ENCODE peak calls at places on chromosomes 4 and X, in nine cellular contexts. R is astrocyte; E is cardiac fibroblast; T is left cardiac atrium; W is activated CD4-positive, alpha-beta memory T cell treated with anti-CD3 and anti-CD28 coated beads for 36 hours; J is T-helper 9 cell; L is stimulated activated CD8-positive, alpha-beta memory T cell treated with anti-CD3 and anti-CD28 coated beads, Interleukin-4, amount 100 ng/mL, for 1 hour; S is amniotic stem cell; M is C1 segment of cervical spinal cord. Y is an unnamed sample.

GRCh38 chr4:23904639-23905061 is 14.8 kb upstream of the PPARGC1A start:
- DNase-seq in E (no peak), L (no peak), M (peak), S (no peak), T (no peak), R (no peak), J (no peak), W (no peak), Y (no peak)

GRCh38 chrX:21047034-21047455 is 327.2 kb upstream of the CNKSR2 start:
- DNase-seq in W (no peak), L (no peak), M (no peak), S (no peak), R (no peak), T (no peak), J (no peak), E (no peak), Y (no peak)

GRCh38 chrX:13102636-13103035 is 58.2 kb upstream of the FAM9C start:
- DNase-seq in L (no peak), W (no peak), J (no peak), R (peak), T (no peak), S (no peak), M (no peak), E (peak), Y (no peak)

GRCh38 chrX:39298821-39299220 is 497.6 kb downstream of the MID1IP1 start:
- DNase-seq in W (no peak), L (no peak), S (no peak), R (no peak), T (no peak), E (no peak), J (no peak), M (no peak), Y (no peak)

GRCh38 chr4:103198111-103198765 is at the start of gene CENPE:
- DNase-seq in M (peak), E (peak), S (peak), T (peak), J (peak), L (peak), W (peak), R (peak), Y (peak)

GRCh38 chr4:116150152-116150551 is 935.2 kb downstream of the TRAM1L1 start:
- DNase-seq in T (no peak), E (no peak), R (no peak), S (no peak), J (no peak), L (no peak), W (no peak), M (no peak), Y (no peak)

GRCh38 chr4:47913858-47914218 is 545 bp downstream of the NFXL1 start:
- DNase-seq in J (peak), L (peak), S (no peak), W (peak), T (peak), M (peak), E (peak), R (no peak), Y (peak)

GRCh38 chr4:105150511-105150910 is 3.8 kb downstream of the TET2 start:
- DNase-seq in L (no peak), S (no peak), J (no peak), T (no peak), R (peak), E (peak), M (no peak), W (no peak), Y (no peak)

GRCh38 chr4:85555210-85555609 is 80.3 kb downstream of the ARHGAP24 start:
- DNase-seq in L (no peak), J (no peak), M (no peak), E (peak), T (no peak), R (no peak), S (no peak), W (no peak), Y (no peak)

GRCh38 chr4:102247041-102247440 is 98.2 kb downstream of the SLC39A8 start:
- DNase-seq in T (no peak), M (no peak), R (peak), S (no peak), L (no peak), E (no peak), W (no peak), J (no peak), Y (no peak)

GRCh38 chrX:13376857-13377441 is 57.1 kb upstream of the ATXN3L start:
- DNase-seq in M (no peak), W (peak), E (peak), J (no peak), T (no peak), S (peak), R (peak), L (no peak), Y (no peak)

GRCh38 chrX:9566150-9566621 is 101.3 kb downstream of the TBL1X start:
- DNase-seq in L (no peak), M (peak), S (peak), W (peak), T (peak), J (no peak), R (peak), E (peak), Y (no peak)

GRCh38 chrX:126820700-126821420 is 1.3 kb downstream of the PRR32 start:
- DNase-seq in J (no peak), W (no peak), T (peak), R (no peak), M (no peak), E (no peak), L (no peak), S (no peak), Y (no peak)

GRCh38 chr4:56134272-56134671 is 185.5 kb downstream of the CEP135 start:
- DNase-seq in E (peak), M (no peak), T (peak), R (peak), S (no peak), J (no peak), L (no peak), W (no peak), Y (no peak)

GRCh38 chrX:71095971-71096701 is 485 bp downstream of the FOXO4 start:
- DNase-seq in S (no peak), J (no peak), T (no peak), W (no peak), M (no peak), E (no peak), R (peak), L (no peak), Y (peak)

GRCh38 chrX:131058136-131058868 is at the start of gene ARHGAP36:
- DNase-seq in T (no peak), R (no peak), S (no peak), E (no peak), L (no peak), J (no peak), M (no peak), W (peak), Y (no peak)

GRCh38 chrX:65601126-65601525 is 66.3 kb upstream of the MSN start:
- DNase-seq in W (peak), E (no peak), L (no peak), T (no peak), M (no peak), S (no peak), J (no peak), R (no peak), Y (no peak)

GRCh38 chr4:18593297-18594002 is 571.9 kb upstream of the LCORL start:
- DNase-seq in M (peak), S (peak), L (peak), J (peak), W (peak), E (peak), T (peak), R (peak), Y (no peak)

GRCh38 chrX:103356023-103356798 is at the start of gene TCEAL9:
- DNase-seq in E (peak), R (peak), S (peak), J (no peak), M (peak), T (peak), L (no peak), W (peak), Y (no peak)

GRCh38 chrX:151458824-151459223 is 61.8 kb downstream of the VMA21 start:
- DNase-seq in T (no peak), S (no peak), M (no peak), R (peak), J (no peak), L (no peak), E (peak), W (no peak), Y (no peak)

GRCh38 chr4:137794779-137795178 is 262.5 kb upstream of the PCDH18 start:
- DNase-seq in R (peak), M (no peak), T (no peak), L (no peak), J (no peak), E (peak), W (no peak), S (no peak), Y (no peak)

GRCh38 chrX:154531626-154532025 is 15.0 kb downstream of the G6PD start:
- DNase-seq in L (no peak), T (no peak), R (peak), M (no peak), J (no peak), E (peak), S (no peak), W (no peak), Y (no peak)

GRCh38 chrX:39773150-39773549 is 324.6 kb downstream of the BCOR start:
- DNase-seq in S (no peak), E (no peak), L (no peak), M (no peak), R (no peak), J (no peak), W (no peak), T (no peak), Y (no peak)

GRCh38 chrX:23505531-23506303 is 161.6 kb upstream of the PRDX4 start:
- DNase-seq in W (no peak), R (no peak), S (no peak), J (no peak), M (no peak), T (no peak), L (no peak), E (no peak), Y (no peak)

GRCh38 chr4:80035336-80035735 is 37.7 kb downstream of the ANTXR2 start:
- DNase-seq in L (peak), W (peak), J (no peak), S (no peak), R (no peak), E (no peak), M (no peak), T (no peak), Y (peak)

GRCh38 chr4:37471971-37472370 is 214.2 kb downstream of the RELL1 start:
- DNase-seq in E (no peak), M (no peak), W (no peak), S (no peak), L (no peak), T (peak), J (no peak), R (no peak), Y (no peak)

GRCh38 chr4:58776627-58777026 is 1666.4 kb upstream of the IGFBP7 start:
- DNase-seq in S (peak), T (no peak), J (no peak), E (no peak), M (no peak), L (no peak), W (no peak), R (peak), Y (no peak)